ENCODE peak calls at places on chromosome 15, in four cellular contexts. One of them, this sample, is unnamed.

GRCh38 chr15:71437919-71438318 is 322.6 kb downstream of the THSD4 start:
- DNase-seq in AG20443: no peak
- DNase-seq in T1000: no peak
- DNase-seq in activated effector memory CD4-positive, alpha-beta T cell treated with Interleukin-2 at 50 U/mL for 16 hours: no peak
- DNase-seq in this sample: no peak

GRCh38 chr15:31435256-31435781 is 108.7 kb downstream of the KLF13 start:
- DNase-seq in T1000: no peak
- DNase-seq in activated effector memory CD4-positive, alpha-beta T cell treated with Interleukin-2 at 50 U/mL for 16 hours: peak; percentile 71
- DNase-seq in AG20443: peak; percentile 78
- DNase-seq in this sample: peak; percentile 82

GRCh38 chr15:69304176-69304533 is 5.4 kb downstream of the PAQR5 start:
- DNase-seq in activated effector memory CD4-positive, alpha-beta T cell treated with Interleukin-2 at 50 U/mL for 16 hours: no peak
- DNase-seq in T1000: peak; percentile 27
- DNase-seq in AG20443: peak; percentile 88
- DNase-seq in this sample: no peak

GRCh38 chr15:85582719-85583089 is 202.3 kb downstream of the AKAP13 start:
- DNase-seq in AG20443: peak; percentile 57
- DNase-seq in T1000: no peak
- DNase-seq in activated effector memory CD4-positive, alpha-beta T cell treated with Interleukin-2 at 50 U/mL for 16 hours: peak; percentile 55
- DNase-seq in this sample: peak; percentile 80

GRCh38 chr15:51727141-51727897 is 10.1 kb downstream of the LYSMD2 start:
- DNase-seq in T1000: no peak
- DNase-seq in AG20443: peak; percentile 51
- DNase-seq in activated effector memory CD4-positive, alpha-beta T cell treated with Interleukin-2 at 50 U/mL for 16 hours: no peak
- DNase-seq in this sample: no peak

GRCh38 chr15:75368689-75369239 is 357 bp upstream of the MAN2C1 start:
- DNase-seq in AG20443: no peak
- DNase-seq in activated effector memory CD4-positive, alpha-beta T cell treated with Interleukin-2 at 50 U/mL for 16 hours: peak; percentile 18
- DNase-seq in T1000: no peak
- DNase-seq in this sample: no peak

GRCh38 chr15:83225449-83225848 is 17.8 kb upstream of the HDGFL3 start:
- DNase-seq in T1000: no peak
- DNase-seq in activated effector memory CD4-positive, alpha-beta T cell treated with Interleukin-2 at 50 U/mL for 16 hours: no peak
- DNase-seq in AG20443: no peak
- DNase-seq in this sample: no peak

GRCh38 chr15:83312046-83312445 is 27.6 kb upstream of the BNC1 start:
- DNase-seq in AG20443: no peak
- DNase-seq in T1000: no peak
- DNase-seq in activated effector memory CD4-positive, alpha-beta T cell treated with Interleukin-2 at 50 U/mL for 16 hours: no peak
- DNase-seq in this sample: no peak

GRCh38 chr15:44812029-44812517 is 75.7 kb downstream of the TRIM69 start:
- DNase-seq in activated effector memory CD4-positive, alpha-beta T cell treated with Interleukin-2 at 50 U/mL for 16 hours: no peak
- DNase-seq in T1000: no peak
- DNase-seq in AG20443: no peak
- DNase-seq in this sample: no peak

GRCh38 chr15:46309914-46310313 is 675.1 kb downstream of the SQOR start:
- DNase-seq in activated effector memory CD4-positive, alpha-beta T cell treated with Interleukin-2 at 50 U/mL for 16 hours: no peak
- DNase-seq in T1000: no peak
- DNase-seq in AG20443: no peak
- DNase-seq in this sample: no peak

GRCh38 chr15:31799711-31800321 is 230.5 kb upstream of the CHRNA7 start:
- DNase-seq in activated effector memory CD4-positive, alpha-beta T cell treated with Interleukin-2 at 50 U/mL for 16 hours: no peak
- DNase-seq in T1000: no peak
- DNase-seq in AG20443: peak; percentile 23
- DNase-seq in this sample: no peak

GRCh38 chr15:99440551-99441426 is 125.0 kb upstream of the MEF2A start:
- DNase-seq in AG20443: no peak
- DNase-seq in activated effector memory CD4-positive, alpha-beta T cell treated with Interleukin-2 at 50 U/mL for 16 hours: no peak
- DNase-seq in T1000: no peak
- DNase-seq in this sample: peak; percentile 55

GRCh38 chr15:57732526-57733331 is 26.2 kb downstream of the POLR2M start:
- DNase-seq in AG20443: peak; percentile 65
- DNase-seq in T1000: peak; percentile 35
- DNase-seq in activated effector memory CD4-positive, alpha-beta T cell treated with Interleukin-2 at 50 U/mL for 16 hours: peak; percentile 6
- DNase-seq in this sample: peak; percentile 72

GRCh38 chr15:45022871-45023658 is at the start of gene SORD:
- DNase-seq in T1000: peak; percentile 73
- DNase-seq in AG20443: peak; percentile 99
- DNase-seq in activated effector memory CD4-positive, alpha-beta T cell treated with Interleukin-2 at 50 U/mL for 16 hours: peak; percentile 83
- DNase-seq in this sample: peak; percentile 97

GRCh38 chr15:29094711-29095110 is 174.9 kb downstream of the NSMCE3 start:
- DNase-seq in T1000: no peak
- DNase-seq in activated effector memory CD4-positive, alpha-beta T cell treated with Interleukin-2 at 50 U/mL for 16 hours: no peak
- DNase-seq in AG20443: no peak
- DNase-seq in this sample: no peak

GRCh38 chr15:37765809-37766208 is 168.6 kb upstream of the TMCO5A start:
- DNase-seq in AG20443: peak; percentile 9
- DNase-seq in T1000: no peak
- DNase-seq in activated effector memory CD4-positive, alpha-beta T cell treated with Interleukin-2 at 50 U/mL for 16 hours: no peak
- DNase-seq in this sample: no peak

GRCh38 chr15:69597061-69597592 is 144.5 kb downstream of the RPLP1 start:
- DNase-seq in AG20443: no peak
- DNase-seq in activated effector memory CD4-positive, alpha-beta T cell treated with Interleukin-2 at 50 U/mL for 16 hours: no peak
- DNase-seq in T1000: no peak
- DNase-seq in this sample: no peak

GRCh38 chr15:55770261-55770660 is 27.3 kb upstream of the PRTG start:
- DNase-seq in activated effector memory CD4-positive, alpha-beta T cell treated with Interleukin-2 at 50 U/mL for 16 hours: no peak
- DNase-seq in AG20443: no peak
- DNase-seq in T1000: no peak
- DNase-seq in this sample: no peak

GRCh38 chr15:59160880-59161593 is 45.6 kb upstream of the LDHAL6B start:
- DNase-seq in T1000: no peak
- DNase-seq in activated effector memory CD4-positive, alpha-beta T cell treated with Interleukin-2 at 50 U/mL for 16 hours: no peak
- DNase-seq in AG20443: no peak
- DNase-seq in this sample: no peak

GRCh38 chr15:67147410-67147949 is 82.1 kb downstream of the SMAD3 start:
- DNase-seq in T1000: no peak
- DNase-seq in activated effector memory CD4-positive, alpha-beta T cell treated with Interleukin-2 at 50 U/mL for 16 hours: no peak
- DNase-seq in AG20443: no peak
- DNase-seq in this sample: peak; percentile 47

GRCh38 chr15:29259233-29259632 is 10.4 kb downstream of the NSMCE3 start:
- DNase-seq in activated effector memory CD4-positive, alpha-beta T cell treated with Interleukin-2 at 50 U/mL for 16 hours: no peak
- DNase-seq in T1000: no peak
- DNase-seq in AG20443: no peak
- DNase-seq in this sample: no peak

GRCh38 chr15:40364259-40364658 is 6.2 kb downstream of the DISP2 start:
- DNase-seq in activated effector memory CD4-positive, alpha-beta T cell treated with Interleukin-2 at 50 U/mL for 16 hours: no peak
- DNase-seq in T1000: no peak
- DNase-seq in AG20443: no peak
- DNase-seq in this sample: no peak

GRCh38 chr15:90037961-90038633 is 37.0 kb downstream of the ZNF710 start:
- DNase-seq in AG20443: no peak
- DNase-seq in T1000: no peak
- DNase-seq in activated effector memory CD4-positive, alpha-beta T cell treated with Interleukin-2 at 50 U/mL for 16 hours: no peak
- DNase-seq in this sample: no peak

GRCh38 chr15:75923756-75924155 is 20.1 kb downstream of the FBXO22 start:
- DNase-seq in activated effector memory CD4-positive, alpha-beta T cell treated with Interleukin-2 at 50 U/mL for 16 hours: no peak
- DNase-seq in T1000: no peak
- DNase-seq in AG20443: no peak
- DNase-seq in this sample: no peak

GRCh38 chr15:62323353-62323752 is 158.3 kb upstream of the C2CD4B start:
- DNase-seq in AG20443: no peak
- DNase-seq in activated effector memory CD4-positive, alpha-beta T cell treated with Interleukin-2 at 50 U/mL for 16 hours: no peak
- DNase-seq in T1000: no peak
- DNase-seq in this sample: no peak

GRCh38 chr15:41804361-41804760 is 23.5 kb upstream of the JMJD7 start:
- DNase-seq in activated effector memory CD4-positive, alpha-beta T cell treated with Interleukin-2 at 50 U/mL for 16 hours: no peak
- DNase-seq in AG20443: no peak
- DNase-seq in T1000: no peak
- DNase-seq in this sample: no peak

GRCh38 chr15:86300371-86301106 is 220.9 kb downstream of the AGBL1 start:
- DNase-seq in activated effector memory CD4-positive, alpha-beta T cell treated with Interleukin-2 at 50 U/mL for 16 hours: no peak
- DNase-seq in T1000: no peak
- DNase-seq in AG20443: no peak
- DNase-seq in this sample: no peak

GRCh38 chr15:39583586-39584265 is 2.8 kb downstream of the THBS1 start:
- DNase-seq in activated effector memory CD4-positive, alpha-beta T cell treated with Interleukin-2 at 50 U/mL for 16 hours: no peak
- DNase-seq in T1000: no peak
- DNase-seq in AG20443: no peak
- DNase-seq in this sample: no peak

GRCh38 chr15:94579261-94579660 is 347.9 kb downstream of the MCTP2 start:
- DNase-seq in activated effector memory CD4-positive, alpha-beta T cell treated with Interleukin-2 at 50 U/mL for 16 hours: no peak
- DNase-seq in AG20443: no peak
- DNase-seq in T1000: no peak
- DNase-seq in this sample: no peak

GRCh38 chr15:96325579-96326331 is 4.7 kb upstream of the NR2F2 start:
- DNase-seq in AG20443: no peak
- DNase-seq in activated effector memory CD4-positive, alpha-beta T cell treated with Interleukin-2 at 50 U/mL for 16 hours: no peak
- DNase-seq in T1000: no peak
- DNase-seq in this sample: no peak

GRCh38 chr15:63357061-63357460 is 24.6 kb downstream of the CA12 start:
- DNase-seq in T1000: no peak
- DNase-seq in activated effector memory CD4-positive, alpha-beta T cell treated with Interleukin-2 at 50 U/mL for 16 hours: no peak
- DNase-seq in AG20443: no peak
- DNase-seq in this sample: no peak

GRCh38 chr15:100650685-100651084 is 48.3 kb downstream of the ASB7 start:
- DNase-seq in activated effector memory CD4-positive, alpha-beta T cell treated with Interleukin-2 at 50 U/mL for 16 hours: no peak
- DNase-seq in AG20443: no peak
- DNase-seq in T1000: no peak
- DNase-seq in this sample: no peak

GRCh38 chr15:83100072-83100646 is 7.3 kb upstream of the TM6SF1 start:
- DNase-seq in T1000: no peak
- DNase-seq in activated effector memory CD4-positive, alpha-beta T cell treated with Interleukin-2 at 50 U/mL for 16 hours: no peak
- DNase-seq in AG20443: no peak
- DNase-seq in this sample: no peak

GRCh38 chr15:94263341-94264273 is 32.2 kb downstream of the MCTP2 start:
- DNase-seq in T1000: no peak
- DNase-seq in activated effector memory CD4-positive, alpha-beta T cell treated with Interleukin-2 at 50 U/mL for 16 hours: no peak
- DNase-seq in AG20443: peak; percentile 20
- DNase-seq in this sample: no peak

GRCh38 chr15:20106026-20106425 is 435.6 kb downstream of the GOLGA6L6 start:
- DNase-seq in activated effector memory CD4-positive, alpha-beta T cell treated with Interleukin-2 at 50 U/mL for 16 hours: no peak
- DNase-seq in AG20443: no peak
- DNase-seq in T1000: no peak
- DNase-seq in this sample: no peak

GRCh38 chr15:46178138-46178537 is 543.3 kb downstream of the SQOR start:
- DNase-seq in AG20443: no peak
- DNase-seq in activated effector memory CD4-positive, alpha-beta T cell treated with Interleukin-2 at 50 U/mL for 16 hours: no peak
- DNase-seq in T1000: no peak
- DNase-seq in this sample: no peak

GRCh38 chr15:36263666-36264065 is 315.8 kb upstream of the CDIN1 start:
- DNase-seq in AG20443: no peak
- DNase-seq in activated effector memory CD4-positive, alpha-beta T cell treated with Interleukin-2 at 50 U/mL for 16 hours: no peak
- DNase-seq in T1000: no peak
- DNase-seq in this sample: no peak